ENCODE peak calls at places on chromosomes 11 and 22, in six cellular contexts. I is fibroblast of lung, M is lung, E is tibial nerve, J is neuronal stem cell, Q is H7. W is an unnamed sample. For H3K27me3, the result is how much of the 10 kb centered on the place peaks cover.

GRCh38 chr11:68839953-68840641 is 1.6 kb downstream of the CPT1A start:
- DNase-seq in J (no peak), E (no peak), I (peak), M (no peak), Q (peak), W (no peak)

GRCh38 chr11:19577391-19577831 is 135.2 kb upstream of the NAV2 start:
- DNase-seq in Q (no peak), M (no peak), J (no peak), E (no peak), I (peak), W (no peak)

GRCh38 chr11:57614234-57614772 is 16.8 kb downstream of the SERPING1 start:
- DNase-seq in J (no peak), I (no peak), E (no peak), Q (no peak), M (no peak), W (no peak)

GRCh38 chr11:72239296-72239848 is 4.6 kb downstream of the PHOX2A start:
- DNase-seq in J (no peak), M (peak), I (peak), Q (no peak), E (no peak), W (no peak)

GRCh38 chr11:76225122-76225584 is 18.9 kb upstream of the WNT11 start:
- DNase-seq in I (no peak), E (no peak), M (no peak), Q (no peak), J (no peak), W (peak)

GRCh38 chr22:32343929-32344328 is 13.7 kb upstream of the RFPL3 start:
- DNase-seq in M (no peak), E (no peak), Q (no peak), J (no peak), I (no peak), W (no peak)

GRCh38 chr11:59144096-59144495 is 1.4 kb downstream of the FAM111A start:
- DNase-seq in Q (no peak), M (no peak), J (no peak), E (no peak), I (no peak), W (no peak)

GRCh38 chr22:23199159-23199558 is 18.9 kb downstream of the BCR start:
- DNase-seq in J (no peak), Q (peak), M (no peak), E (no peak), I (peak), W (no peak)

GRCh38 chr22:47388778-47389177 is 626.3 kb downstream of the TBC1D22A start:
- DNase-seq in M (no peak), J (no peak), E (no peak), Q (no peak), I (no peak), W (no peak)

GRCh38 chr11:19931768-19932369 is 219.2 kb downstream of the NAV2 start:
- DNase-seq in E (no peak), Q (no peak), J (no peak), M (no peak), I (no peak), W (no peak)

GRCh38 chr11:76664578-76665061 is 5.9 kb downstream of the LRRC32 start:
- DNase-seq in J (no peak), M (no peak), E (no peak), Q (no peak), I (no peak), W (no peak)

GRCh38 chr11:12800032-12800671 is 125.9 kb downstream of the TEAD1 start:
- DNase-seq in M (peak), J (no peak), Q (peak), I (peak), E (no peak), W (no peak)

GRCh38 chr22:27687984-27688545 is 113.5 kb downstream of the MN1 start:
- DNase-seq in E (no peak), Q (no peak), I (peak), M (no peak), J (no peak), W (no peak)

GRCh38 chr11:19756675-19757475 is 44.2 kb downstream of the NAV2 start:
- DNase-seq in E (no peak), Q (no peak), I (peak), M (no peak), J (no peak), W (no peak)

GRCh38 chr11:37786214-37786755 is 1188.2 kb upstream of the RAG2 start:
- DNase-seq in I (peak), M (no peak), Q (no peak), E (no peak), J (no peak), W (no peak)

GRCh38 chr22:47129902-47130301 is 367.5 kb downstream of the TBC1D22A start:
- DNase-seq in I (no peak), J (no peak), M (no peak), Q (no peak), E (no peak), W (no peak)

GRCh38 chr11:85844439-85845051 is 10.6 kb upstream of the CCDC83 start:
- DNase-seq in M (no peak), Q (no peak), E (no peak), J (no peak), I (peak), W (no peak)

GRCh38 chr22:27985323-27986275 is 66.5 kb upstream of the PITPNB start:
- DNase-seq in Q (no peak), J (no peak), M (no peak), I (no peak), E (no peak), W (peak)

GRCh38 chr11:61635304-61635703 is 44.9 kb upstream of the DAGLA start:
- DNase-seq in J (no peak), E (no peak), Q (no peak), M (no peak), I (no peak), W (no peak)

GRCh38 chr11:128915148-128915519 is 24.0 kb downstream of the KCNJ5 start:
- DNase-seq in M (no peak), J (no peak), Q (no peak), E (no peak), I (no peak), W (no peak)

GRCh38 chr11:128346808-128347207 is 240.6 kb downstream of the ETS1 start:
- DNase-seq in M (no peak), E (no peak), Q (no peak), I (peak), J (no peak), W (no peak)

GRCh38 chr11:45212566-45213315 is 66.3 kb downstream of the PRDM11 start:
- DNase-seq in I (no peak), E (no peak), Q (peak), M (no peak), J (no peak), W (no peak)

GRCh38 chr11:65850217-65851082 is 7.5 kb downstream of the CFL1 start:
- DNase-seq in Q (peak), M (no peak), I (no peak), J (no peak), E (no peak), W (no peak)

GRCh38 chr11:8202428-8203160 is 33.8 kb upstream of the RIC3 start:
- DNase-seq in I (no peak), J (no peak), E (no peak), M (no peak), Q (no peak), W (no peak)

GRCh38 chr11:20597137-20597923 is 2.1 kb upstream of the SLC6A5 start:
- DNase-seq in J (no peak), Q (peak), I (no peak), E (no peak), M (no peak), W (no peak)

GRCh38 chr11:1508986-1509385 is 22.4 kb upstream of the MOB2 start:
- DNase-seq in Q (no peak), E (no peak), J (no peak), I (no peak), M (no peak), W (no peak)

GRCh38 chr11:68077617-68078592 is 39.1 kb downstream of the TCIRG1 start:
- DNase-seq in Q (no peak), E (no peak), J (no peak), I (peak), M (no peak), W (no peak)

DNA sequence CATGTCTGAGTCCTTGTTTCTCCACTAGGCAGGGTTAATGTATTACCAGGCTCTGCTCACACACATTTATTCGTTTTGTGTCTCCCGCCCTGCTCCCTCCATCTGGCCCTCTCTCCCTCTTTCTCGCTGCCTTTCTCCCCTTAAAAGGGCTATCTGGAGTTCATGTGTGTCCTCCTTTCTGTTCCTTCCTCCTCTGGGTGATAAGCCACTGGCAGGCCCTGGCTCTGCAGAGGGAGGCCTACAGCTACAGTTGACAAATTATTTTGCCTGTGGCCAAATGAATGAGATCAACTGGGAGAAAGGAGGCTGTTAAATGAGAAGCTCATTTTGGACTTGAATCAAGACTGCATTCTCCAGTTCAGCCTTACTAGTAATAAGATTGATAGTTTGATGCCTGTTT is 17.5 kb upstream of the OPCML start:
- DNase-seq in I (no peak), E (no peak), M (no peak), Q (no peak), J (no peak), W (peak)
- H3K27me3 ChIP-seq in I (under half), E (under half), M (under half), Q (under half), J (under half), W (under half)

GRCh38 chr22:33848251-33848650 is 72.0 kb downstream of the LARGE1 start:
- DNase-seq in J (no peak), E (no peak), Q (no peak), M (no peak), I (peak), W (no peak)
- H3K27me3 ChIP-seq in J (under half), E (under half), Q (under half), M (under half), I (under half), W (under half)

GRCh38 chr22:45647532-45648225 is 24.0 kb upstream of the ATXN10 start:
- DNase-seq in Q (no peak), J (no peak), E (no peak), M (no peak), I (no peak), W (no peak)

GRCh38 chr22:45648320-45649070 is 23.1 kb upstream of the ATXN10 start:
- DNase-seq in E (no peak), Q (no peak), J (no peak), I (no peak), M (no peak), W (no peak)

GRCh38 chr22:45645150-45645525 is 26.5 kb upstream of the ATXN10 start:
- DNase-seq in I (no peak), E (no peak), M (no peak), J (no peak), Q (no peak), W (peak)

GRCh38 chr22:45644714-45645113 is 26.9 kb upstream of the ATXN10 start:
- DNase-seq in E (no peak), I (no peak), J (no peak), Q (no peak), M (no peak), W (no peak)

GRCh38 chr22:45645526-45646414 is 25.9 kb upstream of the ATXN10 start:
- DNase-seq in E (peak), I (no peak), M (peak), J (peak), Q (peak), W (peak)
- H3K27me3 ChIP-seq in E (half or more), I (under half), M (under half), J (under half), Q (under half), W (under half)

DNA sequence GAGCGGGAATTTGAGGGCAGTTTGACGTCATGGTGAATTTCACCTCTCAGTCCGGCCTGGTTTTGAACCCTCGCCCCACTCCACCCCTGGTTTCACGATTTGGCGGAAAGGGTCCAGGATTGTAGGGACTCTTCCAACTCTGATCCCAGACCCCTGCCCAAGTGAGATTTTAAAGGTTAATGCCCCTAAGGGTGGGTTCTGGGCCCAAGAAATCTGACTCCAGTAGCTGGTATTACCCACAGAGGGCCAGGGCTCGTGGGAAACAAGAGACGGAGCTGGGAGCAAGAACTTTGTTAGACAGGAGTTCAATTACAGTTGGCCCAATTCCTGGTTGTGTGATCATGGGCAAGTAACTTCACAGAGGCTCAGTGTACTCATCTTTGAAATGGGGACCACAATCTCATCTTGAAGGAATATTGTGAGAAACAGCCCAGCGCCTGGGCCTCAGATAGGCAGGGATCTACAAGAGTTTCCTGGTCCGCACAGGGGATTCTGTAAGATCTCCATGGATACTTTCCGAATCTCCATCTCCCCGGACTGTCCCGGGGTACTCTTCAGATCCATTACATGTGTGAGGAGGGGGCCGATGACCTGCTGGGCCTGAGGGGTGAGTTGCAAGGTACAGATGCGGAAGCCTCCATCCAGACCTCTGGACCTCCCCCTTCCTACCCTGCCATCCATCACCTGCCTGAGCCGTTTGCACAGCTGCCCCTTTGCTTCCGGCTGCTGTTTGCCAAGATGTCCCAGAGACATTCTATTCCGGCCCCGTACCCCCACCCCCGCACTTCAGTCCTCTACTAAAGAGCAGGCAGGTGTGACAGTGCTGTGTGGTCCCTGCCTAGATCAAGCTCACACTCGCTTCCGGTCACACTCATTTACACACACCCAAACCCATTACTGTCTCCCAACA is 685 bp upstream of the CALCA start:
- DNase-seq in J (no peak), Q (peak), E (no peak), I (no peak), M (no peak), W (no peak)
- H3K27me3 ChIP-seq in J (under half), Q (half or more), E (half or more), I (under half), M (under half), W (under half)

DNA sequence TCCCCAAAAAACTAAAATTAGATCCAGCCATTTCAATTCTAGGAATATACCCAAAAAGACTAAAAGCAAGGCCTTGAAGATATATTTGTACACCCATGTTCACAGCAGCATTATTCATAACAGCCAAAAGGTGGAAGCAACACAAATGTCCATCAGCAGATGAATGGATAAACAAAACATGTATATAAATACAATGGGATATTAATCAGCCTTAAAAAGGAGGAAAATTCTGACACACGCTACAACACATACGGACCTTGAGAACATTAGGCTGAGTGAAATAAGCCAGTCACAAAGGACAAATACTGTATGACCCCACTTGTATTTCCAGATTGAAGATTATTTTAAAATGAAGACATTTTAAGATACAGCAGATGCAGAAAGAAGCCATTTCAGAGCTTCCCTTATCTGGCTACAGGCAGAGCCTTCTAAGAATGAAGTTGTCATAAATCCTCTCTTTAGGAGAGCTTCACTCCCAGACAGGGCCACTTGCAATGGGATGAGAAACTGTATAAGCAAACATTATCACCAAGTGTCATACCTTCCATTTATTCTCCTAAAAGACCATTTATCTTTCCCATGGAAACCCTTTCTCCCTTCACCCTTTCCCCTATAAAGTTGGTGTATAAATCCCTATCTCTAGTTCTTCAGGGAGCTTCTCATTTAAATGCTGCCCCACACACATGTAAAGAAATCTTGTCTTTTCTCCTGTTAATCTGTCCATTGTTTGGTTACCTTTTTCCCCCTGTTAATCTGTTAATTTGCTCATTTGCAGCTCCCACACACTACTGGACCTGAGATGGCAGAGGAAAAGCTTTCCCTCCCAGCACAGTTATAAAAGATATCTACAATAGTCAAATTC is 19.3 kb upstream of the TOP3B start:
- DNase-seq in Q (peak), M (no peak), I (no peak), J (no peak), E (no peak), W (no peak)
- H3K27me3 ChIP-seq in Q (half or more), M (under half), I (under half), J (under half), E (under half), W (under half)

DNA sequence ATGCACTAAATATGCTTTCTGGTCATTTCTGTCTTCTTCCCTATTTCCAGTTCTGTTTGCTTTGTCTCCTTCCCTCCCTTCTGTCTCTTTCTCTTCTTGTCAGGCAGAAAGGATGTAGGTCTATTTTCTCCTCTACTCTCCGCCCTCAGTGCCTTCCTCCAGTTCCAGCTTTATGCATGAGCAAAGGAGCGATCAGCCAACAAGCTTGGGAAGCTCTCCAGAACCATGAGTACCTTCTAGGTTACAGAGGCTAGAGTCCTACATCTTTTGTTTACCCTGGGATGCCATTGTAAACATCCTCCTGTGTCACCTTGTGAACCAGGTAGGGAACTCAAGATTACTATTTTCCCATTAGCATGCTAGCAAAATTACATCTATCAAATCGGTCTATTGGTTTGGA is 7.9 kb upstream of the SPON1 start:
- DNase-seq in Q (no peak), E (no peak), M (no peak), J (no peak), I (no peak), W (no peak)
- H3K27me3 ChIP-seq in Q (under half), E (under half), M (under half), J (under half), I (under half), W (under half)

GRCh38 chr22:39625554-39626537 is 55.3 kb downstream of the CACNA1I start:
- DNase-seq in Q (peak), M (no peak), J (no peak), E (no peak), I (no peak), W (no peak)

GRCh38 chr22:39621826-39622225 is 51.3 kb downstream of the CACNA1I start:
- DNase-seq in I (no peak), M (no peak), J (no peak), E (no peak), Q (no peak), W (no peak)

GRCh38 chr22:39622881-39623367 is 52.4 kb downstream of the CACNA1I start:
- DNase-seq in I (peak), E (peak), Q (peak), M (peak), J (peak), W (no peak)

GRCh38 chr22:39623603-39624500 is 53.3 kb downstream of the CACNA1I start:
- DNase-seq in I (no peak), E (no peak), J (no peak), M (no peak), Q (peak), W (no peak)

GRCh38 chr22:39624501-39624821 is 53.9 kb downstream of the CACNA1I start:
- DNase-seq in Q (no peak), M (no peak), E (no peak), J (no peak), I (no peak), W (no peak)
- H3K27me3 ChIP-seq in Q (under half), M (under half), E (under half), J (under half), I (under half), W (under half)

GRCh38 chr22:44627521-44628139 is 74.4 kb upstream of the PRR5 start:
- DNase-seq in M (no peak), I (no peak), J (no peak), Q (peak), E (no peak), W (no peak)
- H3K27me3 ChIP-seq in M (under half), I (under half), J (under half), Q (under half), E (under half), W (under half)

GRCh38 chr22:43263645-43264514 is 76.9 kb upstream of the TTLL12 start:
- DNase-seq in J (no peak), I (peak), M (peak), E (no peak), Q (no peak), W (peak)
- H3K27me3 ChIP-seq in J (under half), I (under half), M (under half), E (under half), Q (under half), W (under half)